ENCODE peak calls at places on chromosome 13, in seven cellular contexts. One of them, this sample, is unnamed. For H3K9me3, the result is how much of the 10 kb centered on the place peaks cover.

GRCh38 chr13:113552786-113553540 is 31.6 kb upstream of the TFDP1 start:
- DNase-seq in heart right ventricle: no peak
- DNase-seq in HAP-1: peak
- DNase-seq in lung: peak
- DNase-seq in cardiac muscle cell: no peak
- DNase-seq in mucosa of descending colon: no peak
- DNase-seq in A673: no peak
- DNase-seq in this sample: no peak

GRCh38 chr13:36432106-36432544 is at the start of gene CCNA1:
- DNase-seq in lung: peak
- DNase-seq in HAP-1: peak
- DNase-seq in cardiac muscle cell: peak
- DNase-seq in A673: peak
- DNase-seq in heart right ventricle: peak
- DNase-seq in mucosa of descending colon: no peak
- DNase-seq in this sample: peak

GRCh38 chr13:22757530-22758120 is 423.2 kb upstream of the SGCG start:
- DNase-seq in lung: no peak
- DNase-seq in HAP-1: no peak
- DNase-seq in A673: no peak
- DNase-seq in mucosa of descending colon: no peak
- DNase-seq in cardiac muscle cell: peak
- DNase-seq in heart right ventricle: no peak
- DNase-seq in this sample: no peak

GRCh38 chr13:93265800-93266199 is 39.2 kb downstream of the GPC6 start:
- DNase-seq in heart right ventricle: no peak
- DNase-seq in mucosa of descending colon: no peak
- DNase-seq in cardiac muscle cell: no peak
- DNase-seq in HAP-1: no peak
- DNase-seq in lung: no peak
- DNase-seq in A673: no peak
- DNase-seq in this sample: no peak

GRCh38 chr13:72025836-72026235 is 158.8 kb upstream of the DACH1 start:
- DNase-seq in A673: no peak
- DNase-seq in mucosa of descending colon: no peak
- DNase-seq in heart right ventricle: no peak
- DNase-seq in lung: no peak
- DNase-seq in HAP-1: no peak
- DNase-seq in cardiac muscle cell: no peak
- DNase-seq in this sample: no peak

GRCh38 chr13:95614641-95615245 is 29.8 kb downstream of the DZIP1 start:
- DNase-seq in HAP-1: no peak
- DNase-seq in A673: no peak
- DNase-seq in heart right ventricle: no peak
- DNase-seq in cardiac muscle cell: no peak
- DNase-seq in mucosa of descending colon: no peak
- DNase-seq in lung: no peak
- DNase-seq in this sample: peak

GRCh38 chr13:75513271-75513670 is 24.4 kb downstream of the COMMD6 start:
- DNase-seq in lung: no peak
- DNase-seq in mucosa of descending colon: no peak
- DNase-seq in A673: no peak
- DNase-seq in HAP-1: no peak
- DNase-seq in cardiac muscle cell: no peak
- DNase-seq in heart right ventricle: no peak
- DNase-seq in this sample: no peak

GRCh38 chr13:95343944-95344343 is 42.7 kb upstream of the ABCC4 start:
- DNase-seq in mucosa of descending colon: no peak
- DNase-seq in A673: no peak
- DNase-seq in lung: no peak
- DNase-seq in HAP-1: no peak
- DNase-seq in cardiac muscle cell: peak
- DNase-seq in heart right ventricle: no peak
- DNase-seq in this sample: no peak

GRCh38 chr13:113788413-113789135 is 29.5 kb downstream of the TMEM255B start:
- DNase-seq in cardiac muscle cell: no peak
- DNase-seq in lung: no peak
- DNase-seq in heart right ventricle: no peak
- DNase-seq in HAP-1: no peak
- DNase-seq in A673: no peak
- DNase-seq in mucosa of descending colon: no peak
- DNase-seq in this sample: no peak

GRCh38 chr13:100673831-100674362 is 698 bp downstream of the TMTC4 start:
- DNase-seq in lung: peak
- DNase-seq in cardiac muscle cell: peak
- DNase-seq in HAP-1: peak
- DNase-seq in A673: peak
- DNase-seq in heart right ventricle: peak
- DNase-seq in mucosa of descending colon: peak
- DNase-seq in this sample: peak

GRCh38 chr13:99605417-99606321 is 104.4 kb downstream of the TM9SF2 start:
- DNase-seq in cardiac muscle cell: peak
- DNase-seq in heart right ventricle: peak
- DNase-seq in mucosa of descending colon: peak
- DNase-seq in A673: no peak
- DNase-seq in HAP-1: peak
- DNase-seq in lung: peak
- DNase-seq in this sample: peak

GRCh38 chr13:81001828-81002385 is 661.0 kb upstream of the SPRY2 start:
- DNase-seq in HAP-1: no peak
- DNase-seq in lung: no peak
- DNase-seq in mucosa of descending colon: no peak
- DNase-seq in heart right ventricle: no peak
- DNase-seq in A673: no peak
- DNase-seq in cardiac muscle cell: no peak
- DNase-seq in this sample: no peak

GRCh38 chr13:87678353-87678752 is 7.2 kb downstream of the SLITRK5 start:
- DNase-seq in mucosa of descending colon: no peak
- DNase-seq in HAP-1: no peak
- DNase-seq in lung: no peak
- DNase-seq in heart right ventricle: no peak
- DNase-seq in cardiac muscle cell: no peak
- DNase-seq in A673: no peak
- DNase-seq in this sample: no peak

GRCh38 chr13:110330491-110331001 is 23.5 kb downstream of the COL4A2 start:
- DNase-seq in lung: no peak
- DNase-seq in A673: no peak
- DNase-seq in heart right ventricle: no peak
- DNase-seq in cardiac muscle cell: peak
- DNase-seq in mucosa of descending colon: no peak
- DNase-seq in HAP-1: no peak
- DNase-seq in this sample: no peak

GRCh38 chr13:111642156-111642767 is 321.8 kb downstream of the TEX29 start:
- DNase-seq in heart right ventricle: no peak
- DNase-seq in A673: no peak
- DNase-seq in lung: no peak
- DNase-seq in mucosa of descending colon: no peak
- DNase-seq in HAP-1: no peak
- DNase-seq in cardiac muscle cell: no peak
- DNase-seq in this sample: no peak
- H3K9me3 ChIP-seq in heart right ventricle: under half
- H3K9me3 ChIP-seq in A673: under half
- H3K9me3 ChIP-seq in lung: under half
- H3K9me3 ChIP-seq in mucosa of descending colon: under half
- H3K9me3 ChIP-seq in HAP-1: under half
- H3K9me3 ChIP-seq in cardiac muscle cell: under half
- H3K9me3 ChIP-seq in this sample: under half

GRCh38 chr13:19069684-19070397 is 111.8 kb downstream of the TUBA3C start:
- DNase-seq in HAP-1: no peak
- DNase-seq in mucosa of descending colon: no peak
- DNase-seq in cardiac muscle cell: no peak
- DNase-seq in heart right ventricle: no peak
- DNase-seq in lung: peak
- DNase-seq in A673: no peak
- DNase-seq in this sample: no peak
- H3K9me3 ChIP-seq in HAP-1: under half
- H3K9me3 ChIP-seq in mucosa of descending colon: half or more
- H3K9me3 ChIP-seq in cardiac muscle cell: under half
- H3K9me3 ChIP-seq in heart right ventricle: under half
- H3K9me3 ChIP-seq in lung: under half
- H3K9me3 ChIP-seq in A673: under half
- H3K9me3 ChIP-seq in this sample: under half

DNA sequence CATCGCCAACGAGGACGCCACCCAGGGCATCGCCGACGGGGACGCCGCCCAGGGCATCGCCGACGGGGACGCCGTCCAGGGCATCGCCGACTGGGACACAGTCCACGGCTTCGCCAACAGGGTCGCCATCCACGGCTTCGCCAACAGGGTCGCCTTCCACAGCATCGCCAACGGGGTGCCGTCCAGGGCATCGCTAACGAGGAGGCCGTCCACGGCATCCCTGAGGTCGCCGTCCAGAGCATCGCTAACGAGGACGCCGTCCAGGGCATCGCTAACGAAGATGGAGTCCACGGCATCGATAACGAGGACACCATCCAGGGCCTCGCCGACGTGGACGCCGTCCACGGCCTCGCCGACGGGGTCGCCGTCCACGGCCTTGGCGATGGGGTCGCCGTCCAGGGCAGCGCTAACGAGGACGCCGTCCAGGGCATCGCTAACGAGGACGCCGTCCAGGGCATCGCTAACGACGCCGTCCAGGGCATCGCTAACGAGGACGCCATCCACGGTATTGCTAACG is 947.8 kb downstream of the TUBA3C start:
- DNase-seq in heart right ventricle: no peak
- DNase-seq in HAP-1: no peak
- DNase-seq in A673: no peak
- DNase-seq in cardiac muscle cell: no peak
- DNase-seq in lung: no peak
- DNase-seq in mucosa of descending colon: no peak
- DNase-seq in this sample: no peak
- H3K9me3 ChIP-seq in heart right ventricle: under half
- H3K9me3 ChIP-seq in HAP-1: under half
- H3K9me3 ChIP-seq in A673: under half
- H3K9me3 ChIP-seq in cardiac muscle cell: under half
- H3K9me3 ChIP-seq in lung: under half
- H3K9me3 ChIP-seq in mucosa of descending colon: half or more
- H3K9me3 ChIP-seq in this sample: under half

GRCh38 chr13:112134150-112135075 is 67.5 kb downstream of the SOX1 start:
- DNase-seq in lung: no peak
- DNase-seq in cardiac muscle cell: no peak
- DNase-seq in A673: no peak
- DNase-seq in mucosa of descending colon: peak
- DNase-seq in HAP-1: no peak
- DNase-seq in heart right ventricle: no peak
- DNase-seq in this sample: no peak
- H3K9me3 ChIP-seq in lung: under half
- H3K9me3 ChIP-seq in cardiac muscle cell: under half
- H3K9me3 ChIP-seq in A673: under half
- H3K9me3 ChIP-seq in mucosa of descending colon: under half
- H3K9me3 ChIP-seq in HAP-1: under half
- H3K9me3 ChIP-seq in heart right ventricle: under half
- H3K9me3 ChIP-seq in this sample: under half

GRCh38 chr13:63005625-63006024 is 1590.0 kb upstream of the PCDH20 start:
- DNase-seq in cardiac muscle cell: no peak
- DNase-seq in heart right ventricle: no peak
- DNase-seq in A673: no peak
- DNase-seq in HAP-1: no peak
- DNase-seq in mucosa of descending colon: no peak
- DNase-seq in lung: no peak
- DNase-seq in this sample: no peak
- H3K9me3 ChIP-seq in cardiac muscle cell: under half
- H3K9me3 ChIP-seq in heart right ventricle: under half
- H3K9me3 ChIP-seq in A673: under half
- H3K9me3 ChIP-seq in HAP-1: under half
- H3K9me3 ChIP-seq in mucosa of descending colon: half or more
- H3K9me3 ChIP-seq in lung: under half
- H3K9me3 ChIP-seq in this sample: under half

DNA sequence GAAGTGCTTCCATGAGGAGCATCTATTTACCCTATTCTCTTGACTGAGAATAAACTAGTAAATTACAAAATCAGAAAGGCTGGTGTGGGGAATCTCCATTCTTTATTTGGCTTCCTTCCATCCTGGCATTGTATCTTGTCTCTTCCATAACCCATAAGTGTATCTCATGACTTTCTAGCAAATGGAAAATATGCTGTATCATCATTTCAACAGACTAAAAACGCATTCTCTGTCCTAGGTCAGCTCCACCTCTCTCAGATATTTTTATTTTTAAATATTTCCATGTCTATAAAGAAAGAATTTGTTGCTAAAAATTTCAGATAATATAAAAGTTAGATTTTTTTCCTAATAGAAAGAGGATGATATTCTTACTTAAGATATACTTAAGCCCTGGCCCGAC is 154.2 kb upstream of the MYO16 start:
- DNase-seq in A673: no peak
- DNase-seq in mucosa of descending colon: no peak
- DNase-seq in cardiac muscle cell: no peak
- DNase-seq in HAP-1: no peak
- DNase-seq in heart right ventricle: no peak
- DNase-seq in lung: no peak
- DNase-seq in this sample: no peak
- H3K9me3 ChIP-seq in A673: under half
- H3K9me3 ChIP-seq in mucosa of descending colon: under half
- H3K9me3 ChIP-seq in cardiac muscle cell: under half
- H3K9me3 ChIP-seq in HAP-1: under half
- H3K9me3 ChIP-seq in heart right ventricle: under half
- H3K9me3 ChIP-seq in lung: under half
- H3K9me3 ChIP-seq in this sample: under half

GRCh38 chr13:105774739-105775460 is 760.6 kb downstream of the EFNB2 start:
- DNase-seq in heart right ventricle: no peak
- DNase-seq in cardiac muscle cell: no peak
- DNase-seq in A673: no peak
- DNase-seq in lung: no peak
- DNase-seq in HAP-1: no peak
- DNase-seq in mucosa of descending colon: no peak
- DNase-seq in this sample: peak

GRCh38 chr13:105778196-105778595 is 757.3 kb downstream of the EFNB2 start:
- DNase-seq in HAP-1: no peak
- DNase-seq in mucosa of descending colon: no peak
- DNase-seq in cardiac muscle cell: peak
- DNase-seq in A673: no peak
- DNase-seq in lung: no peak
- DNase-seq in heart right ventricle: no peak
- DNase-seq in this sample: no peak

GRCh38 chr13:105773241-105773640 is 762.2 kb downstream of the EFNB2 start:
- DNase-seq in heart right ventricle: no peak
- DNase-seq in HAP-1: no peak
- DNase-seq in lung: no peak
- DNase-seq in cardiac muscle cell: no peak
- DNase-seq in A673: no peak
- DNase-seq in mucosa of descending colon: no peak
- DNase-seq in this sample: no peak

DNA sequence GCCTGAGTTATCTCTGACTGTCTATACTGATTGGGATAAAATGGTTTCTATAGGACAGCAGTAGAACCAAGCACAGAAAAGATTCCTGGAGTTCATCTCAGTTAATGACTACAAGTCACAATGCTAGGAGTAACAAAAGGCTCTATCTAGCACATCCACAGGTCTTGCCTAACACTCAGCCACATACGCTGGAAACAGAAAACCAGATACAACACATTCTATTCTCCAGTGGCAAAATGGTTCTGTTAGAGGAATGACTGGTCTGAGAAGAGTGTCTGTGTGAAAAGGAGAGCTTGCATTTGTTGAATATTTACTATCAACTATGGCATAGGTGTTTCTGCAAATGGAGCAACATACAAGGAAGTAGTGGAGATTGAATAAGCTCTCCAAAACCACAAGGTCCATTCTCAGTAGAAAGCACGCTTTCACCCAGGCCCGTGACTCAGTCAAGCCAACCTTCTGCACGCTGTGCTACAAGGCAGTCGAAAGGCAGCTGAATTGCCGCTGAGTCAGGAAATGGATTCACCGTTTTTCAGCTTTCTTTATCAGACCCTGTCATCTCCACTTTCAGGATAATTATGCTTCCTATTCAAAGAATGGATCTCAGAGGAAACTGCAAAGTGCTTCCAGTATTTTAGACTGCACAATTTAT is 761.4 kb downstream of the EFNB2 start:
- DNase-seq in HAP-1: no peak
- DNase-seq in lung: no peak
- DNase-seq in mucosa of descending colon: no peak
- DNase-seq in A673: peak
- DNase-seq in cardiac muscle cell: peak
- DNase-seq in heart right ventricle: no peak
- DNase-seq in this sample: no peak
- H3K9me3 ChIP-seq in HAP-1: under half
- H3K9me3 ChIP-seq in lung: under half
- H3K9me3 ChIP-seq in mucosa of descending colon: under half
- H3K9me3 ChIP-seq in A673: under half
- H3K9me3 ChIP-seq in cardiac muscle cell: under half
- H3K9me3 ChIP-seq in heart right ventricle: under half
- H3K9me3 ChIP-seq in this sample: under half

This sample was measured in body of pancreas.